ENCODE peak calls at places on chromosomes 4 and X, in nine cellular contexts. K is activated CD4-positive, alpha-beta T cell treated with anti-CD3 and anti-CD28 coated beads, Interleukin-2, amount 10 ng/mL, durations not matched to agents 7 days and 5 days; B is K562; G is posterior vena cava; Y is central memory CD8-positive, alpha-beta T cell; A is WTC11; J is lower lobe of right lung; S is NCI-H1694 treated with DMSO at 0.1 percent for 48 hours; C is neural crest cell. W is an unnamed sample.

GRCh38 chr4:1536579-1537409 is 130.6 kb upstream of the NKX1-1 start:
- DNase-seq in K (no peak), B (no peak), G (peak; percentile 50), Y (no peak), A (no peak), J (peak; percentile 27), S (no peak), C (no peak), W (no peak)

GRCh38 chrX:150429577-150429976 is 66.5 kb downstream of the MAMLD1 start:
- DNase-seq in K (no peak), B (no peak), G (no peak), Y (no peak), A (no peak), J (no peak), S (no peak), C (no peak), W (peak; percentile 24)

GRCh38 chr4:133129237-133129636 is 19.9 kb upstream of the PCDH10 start:
- DNase-seq in K (no peak), B (no peak), G (no peak), Y (no peak), A (no peak), J (no peak), S (no peak), C (no peak), W (no peak)

GRCh38 chr4:185096032-185096653 is 46.9 kb upstream of the SLC25A4 start:
- DNase-seq in K (peak; percentile 47), B (peak; percentile 24), G (no peak), Y (no peak), A (no peak), J (no peak), S (peak; percentile 44), C (peak; percentile 22), W (no peak)

GRCh38 chrX:10556405-10556804 is 64.0 kb downstream of the MID1 start:
- DNase-seq in K (no peak), B (no peak), G (no peak), Y (no peak), A (no peak), J (no peak), S (no peak), C (no peak), W (no peak)

GRCh38 chr4:103046416-103047290 is 27.1 kb upstream of the SLC9B1 start:
- DNase-seq in K (peak; percentile 52), B (peak; percentile 55), G (no peak), Y (no peak), A (peak; percentile 37), J (no peak), S (no peak), C (peak; percentile 19), W (no peak)

GRCh38 chr4:168019019-168019651 is 73.2 kb upstream of the ANXA10 start:
- DNase-seq in K (no peak), B (no peak), G (no peak), Y (no peak), A (no peak), J (no peak), S (no peak), C (no peak), W (peak; percentile 35)

GRCh38 chr4:99572527-99573240 is 1.9 kb upstream of the MTTP start:
- DNase-seq in K (no peak), B (no peak), G (no peak), Y (no peak), A (no peak), J (no peak), S (no peak), C (no peak), W (no peak)

GRCh38 chrX:87572911-87573310 is 55.3 kb downstream of the KLHL4 start:
- DNase-seq in K (no peak), B (no peak), G (no peak), Y (no peak), A (no peak), J (no peak), S (no peak), C (no peak), W (no peak)

GRCh38 chrX:131066237-131066636 is 8.1 kb downstream of the ARHGAP36 start:
- DNase-seq in K (no peak), B (no peak), G (no peak), Y (no peak), A (no peak), J (no peak), S (no peak), C (no peak), W (no peak)

GRCh38 chr4:111136438-111136837 is 513.6 kb upstream of the PITX2 start:
- DNase-seq in K (no peak), B (no peak), G (no peak), Y (no peak), A (no peak), J (no peak), S (no peak), C (no peak), W (peak; percentile 11)

GRCh38 chr4:12716896-12717295 is 767.2 kb downstream of the RAB28 start:
- DNase-seq in K (no peak), B (no peak), G (no peak), Y (no peak), A (no peak), J (no peak), S (no peak), C (no peak), W (no peak)

GRCh38 chr4:23782778-23783455 is 106.9 kb downstream of the PPARGC1A start:
- DNase-seq in K (no peak), B (no peak), G (no peak), Y (no peak), A (no peak), J (no peak), S (no peak), C (no peak), W (no peak)

GRCh38 chr4:1359161-1359535 is 12.1 kb downstream of the UVSSA start:
- DNase-seq in K (no peak), B (no peak), G (no peak), Y (no peak), A (no peak), J (no peak), S (no peak), C (no peak), W (no peak)